ENCODE peak calls at places on chromosomes 4 and X, in four cellular contexts. J is omental fat pad; P is stimulated activated CD8-positive, alpha-beta memory T cell treated with anti-CD3 and anti-CD28 coated beads, Interleukin-7, amount 100 ng/mL, for 24 hours; I is hippocampal formation. D is an unnamed sample.
A peak's percentile ranks its signal among the peaks of the same experiment; 100 is the strongest.

GRCh38 chr4:185346975-185347601 is 48.6 kb downstream of the LRP2BP start:
- DNase-seq in I (no peak), J (no peak), P (no peak), D (no peak)

GRCh38 chrX:139388234-139388633 is 142.3 kb upstream of the F9 start:
- DNase-seq in P (no peak), J (no peak), I (no peak), D (no peak)

GRCh38 chr4:602559-602942 is 22.8 kb upstream of the PDE6B start:
- DNase-seq in P (peak; percentile 49), I (peak; percentile 55), J (no peak), D (peak; percentile 25)

GRCh38 chrX:97766496-97767095 is 882.9 kb downstream of the RPA4 start:
- DNase-seq in I (no peak), J (no peak), P (no peak), D (no peak)

GRCh38 chrX:78125148-78125547 is 14.3 kb downstream of the TAF9B start:
- DNase-seq in I (no peak), P (no peak), J (no peak), D (no peak)

GRCh38 chr4:52853351-52853750 is 8.8 kb upstream of the RASL11B start:
- DNase-seq in I (no peak), P (no peak), J (no peak), D (peak; percentile 19)

GRCh38 chrX:86455495-86455894 is 307.2 kb downstream of the DACH2 start:
- DNase-seq in J (no peak), I (no peak), P (no peak), D (no peak)

GRCh38 chr4:146379744-146380143 is 142.0 kb downstream of the SLC10A7 start:
- DNase-seq in P (no peak), I (no peak), J (no peak), D (no peak)

D was measured in KBM-7.